ENCODE peak calls at places on chromosomes 1 and 21, in nine cellular contexts. One of them, this sample, is unnamed.
A peak's percentile ranks its signal among the peaks of the same experiment; 100 is the strongest.

GRCh38 chr1:1921901-1922753 is 3.0 kb upstream of the TMEM52 start:
- DNase-seq in tibial artery: no peak
- DNase-seq in GM12864: no peak
- DNase-seq in mucosa of gallbladder: no peak
- DNase-seq in B cell: no peak
- DNase-seq in heart left ventricle: peak; percentile 29
- DNase-seq in NCI-H1105: no peak
- DNase-seq in CD4-positive, alpha-beta T cell: no peak
- DNase-seq in IMR-90: no peak
- DNase-seq in this sample: no peak

GRCh38 chr21:41137889-41138288 is 30.1 kb upstream of the BACE2 start:
- DNase-seq in CD4-positive, alpha-beta T cell: no peak
- DNase-seq in B cell: no peak
- DNase-seq in GM12864: no peak
- DNase-seq in NCI-H1105: no peak
- DNase-seq in mucosa of gallbladder: no peak
- DNase-seq in IMR-90: no peak
- DNase-seq in tibial artery: no peak
- DNase-seq in heart left ventricle: no peak
- DNase-seq in this sample: no peak

GRCh38 chr1:156112276-156113137 is 2.0 kb upstream of the LMNA start:
- DNase-seq in CD4-positive, alpha-beta T cell: no peak
- DNase-seq in GM12864: no peak
- DNase-seq in tibial artery: no peak
- DNase-seq in heart left ventricle: no peak
- DNase-seq in IMR-90: no peak
- DNase-seq in B cell: no peak
- DNase-seq in mucosa of gallbladder: no peak
- DNase-seq in NCI-H1105: no peak
- DNase-seq in this sample: no peak

GRCh38 chr1:185073725-185074124 is 28.4 kb downstream of the RNF2 start:
- DNase-seq in IMR-90: peak; percentile 2
- DNase-seq in mucosa of gallbladder: no peak
- DNase-seq in CD4-positive, alpha-beta T cell: no peak
- DNase-seq in B cell: no peak
- DNase-seq in tibial artery: no peak
- DNase-seq in GM12864: no peak
- DNase-seq in heart left ventricle: no peak
- DNase-seq in NCI-H1105: no peak
- DNase-seq in this sample: no peak

GRCh38 chr1:42934111-42934510 is 24.6 kb downstream of the SLC2A1 start:
- DNase-seq in mucosa of gallbladder: no peak
- DNase-seq in IMR-90: no peak
- DNase-seq in GM12864: no peak
- DNase-seq in B cell: no peak
- DNase-seq in CD4-positive, alpha-beta T cell: no peak
- DNase-seq in heart left ventricle: no peak
- DNase-seq in tibial artery: no peak
- DNase-seq in NCI-H1105: no peak
- DNase-seq in this sample: no peak

GRCh38 chr1:10648689-10649483 is 147.6 kb downstream of the CASZ1 start:
- DNase-seq in B cell: no peak
- DNase-seq in mucosa of gallbladder: no peak
- DNase-seq in CD4-positive, alpha-beta T cell: no peak
- DNase-seq in IMR-90: no peak
- DNase-seq in heart left ventricle: no peak
- DNase-seq in NCI-H1105: no peak
- DNase-seq in tibial artery: no peak
- DNase-seq in GM12864: no peak
- DNase-seq in this sample: no peak

GRCh38 chr1:61742620-61743431 is 546 bp downstream of the PATJ start:
- DNase-seq in mucosa of gallbladder: peak; percentile 19
- DNase-seq in tibial artery: peak; percentile 33
- DNase-seq in heart left ventricle: peak; percentile 78
- DNase-seq in NCI-H1105: peak; percentile 88
- DNase-seq in IMR-90: peak; percentile 35
- DNase-seq in CD4-positive, alpha-beta T cell: no peak
- DNase-seq in B cell: no peak
- DNase-seq in GM12864: no peak
- DNase-seq in this sample: peak; percentile 77

GRCh38 chr1:219771039-219771438 is 157.3 kb downstream of the SLC30A10 start:
- DNase-seq in mucosa of gallbladder: no peak
- DNase-seq in IMR-90: peak; percentile 97
- DNase-seq in CD4-positive, alpha-beta T cell: no peak
- DNase-seq in GM12864: no peak
- DNase-seq in NCI-H1105: no peak
- DNase-seq in B cell: no peak
- DNase-seq in heart left ventricle: no peak
- DNase-seq in tibial artery: peak; percentile 28
- DNase-seq in this sample: peak; percentile 81

GRCh38 chr1:2019571-2020309 is 595 bp downstream of the GABRD start:
- DNase-seq in mucosa of gallbladder: no peak
- DNase-seq in heart left ventricle: no peak
- DNase-seq in IMR-90: no peak
- DNase-seq in tibial artery: no peak
- DNase-seq in CD4-positive, alpha-beta T cell: no peak
- DNase-seq in B cell: no peak
- DNase-seq in GM12864: no peak
- DNase-seq in NCI-H1105: no peak
- DNase-seq in this sample: no peak

GRCh38 chr1:7387053-7387861 is 383.8 kb upstream of the VAMP3 start:
- DNase-seq in mucosa of gallbladder: peak; percentile 3
- DNase-seq in IMR-90: no peak
- DNase-seq in GM12864: no peak
- DNase-seq in tibial artery: no peak
- DNase-seq in CD4-positive, alpha-beta T cell: no peak
- DNase-seq in B cell: no peak
- DNase-seq in NCI-H1105: no peak
- DNase-seq in heart left ventricle: no peak
- DNase-seq in this sample: no peak

This sample was measured in EH.